ENCODE peak calls at places on chromosomes 5 and 9, in eight cellular contexts. P, V, J, N, E, K, S and G are unnamed samples.
A peak's percentile ranks its signal among the peaks of the same experiment; 100 is the strongest.

GRCh38 chr5:132871459-132871858 is 2.0 kb upstream of the LEAP2 start:
- DNase-seq in P (no peak), V (no peak), J (no peak), N (no peak), E (no peak), K (no peak), S (no peak), G (no peak)

GRCh38 chr5:76765249-76765648 is 49.3 kb downstream of the F2R start:
- DNase-seq in P (no peak), V (no peak), J (peak; percentile 90), N (no peak), E (no peak), K (peak; percentile 82), S (no peak), G (no peak)

GRCh38 chr9:135478858-135479468 is 619 bp upstream of the PPP1R26 start:
- DNase-seq in P (no peak), V (peak; percentile 52), J (peak; percentile 40), N (peak; percentile 68), E (no peak), K (no peak), S (no peak), G (peak; percentile 35)

GRCh38 chr5:113242481-113243348 is 192.1 kb downstream of the TSSK1B start:
- DNase-seq in P (no peak), V (no peak), J (no peak), N (no peak), E (no peak), K (no peak), S (no peak), G (no peak)

GRCh38 chr5:176658817-176659216 is 11.5 kb downstream of the TSPAN17 start:
- DNase-seq in P (no peak), V (no peak), J (peak; percentile 43), N (no peak), E (no peak), K (no peak), S (no peak), G (no peak)

GRCh38 chr5:142314129-142314528 is 10.7 kb downstream of the SPRY4 start:
- DNase-seq in P (no peak), V (no peak), J (no peak), N (no peak), E (no peak), K (no peak), S (no peak), G (no peak)

GRCh38 chr9:74006935-74007334 is 490.2 kb upstream of the RORB start:
- DNase-seq in P (no peak), V (no peak), J (no peak), N (no peak), E (no peak), K (no peak), S (no peak), G (no peak)

GRCh38 chr9:112844771-112845542 is 45.7 kb downstream of the SLC46A2 start:
- DNase-seq in P (peak; percentile 50), V (peak; percentile 72), J (peak; percentile 74), N (peak; percentile 78), E (peak; percentile 59), K (no peak), S (peak; percentile 82), G (peak; percentile 70)

GRCh38 chr5:80125962-80126480 is 90.9 kb downstream of the THBS4 start:
- DNase-seq in P (no peak), V (peak; percentile 44), J (peak; percentile 91), N (no peak), E (no peak), K (peak; percentile 76), S (no peak), G (no peak)

GRCh38 chr5:94776167-94776566 is 157.7 kb downstream of the SLF1 start:
- DNase-seq in P (no peak), V (no peak), J (no peak), N (no peak), E (no peak), K (peak; percentile 68), S (no peak), G (peak; percentile 30)

GRCh38 chr9:91419222-91420191 is 4.1 kb downstream of the NFIL3 start:
- DNase-seq in P (no peak), V (no peak), J (peak; percentile 95), N (peak; percentile 69), E (no peak), K (peak; percentile 95), S (no peak), G (no peak)

GRCh38 chr5:117454716-117455212 is 880.1 kb upstream of the SEMA6A start:
- DNase-seq in P (no peak), V (no peak), J (peak; percentile 44), N (peak; percentile 66), E (peak; percentile 23), K (no peak), S (no peak), G (no peak)

GRCh38 chr9:95511232-95511951 is 5.4 kb downstream of the PTCH1 start:
- DNase-seq in P (no peak), V (peak; percentile 51), J (peak; percentile 77), N (peak; percentile 66), E (no peak), K (no peak), S (no peak), G (peak; percentile 69)

GRCh38 chr9:137370865-137371520 is 52.0 kb downstream of the EXD3 start:
- DNase-seq in P (no peak), V (peak; percentile 30), J (no peak), N (peak; percentile 33), E (no peak), K (no peak), S (no peak), G (no peak)

GRCh38 chr5:175663191-175664184 is 5.6 kb downstream of the HRH2 start:
- DNase-seq in P (no peak), V (no peak), J (no peak), N (no peak), E (no peak), K (no peak), S (peak; percentile 71), G (peak; percentile 20)

GRCh38 chr5:4572297-4572696 is 567.8 kb upstream of the ADAMTS16 start:
- DNase-seq in P (no peak), V (no peak), J (no peak), N (no peak), E (no peak), K (no peak), S (no peak), G (no peak)

GRCh38 chr9:70258692-70259511 is at the start of gene SMC5:
- DNase-seq in P (peak; percentile 84), V (peak; percentile 92), J (peak; percentile 93), N (peak; percentile 94), E (peak; percentile 78), K (peak; percentile 71), S (peak; percentile 92), G (peak; percentile 89)

GRCh38 chr5:151520294-151520693 is 70.8 kb downstream of the FAT2 start:
- DNase-seq in P (no peak), V (no peak), J (peak; percentile 10), N (no peak), E (no peak), K (no peak), S (no peak), G (peak; percentile 64)

GRCh38 chr9:80400624-80401230 is 829.0 kb downstream of the TLE4 start:
- DNase-seq in P (no peak), V (no peak), J (no peak), N (no peak), E (no peak), K (no peak), S (no peak), G (no peak)

GRCh38 chr9:115400801-115401200 is 282.8 kb upstream of the TNC start:
- DNase-seq in P (no peak), V (no peak), J (peak; percentile 94), N (no peak), E (no peak), K (no peak), S (no peak), G (no peak)

GRCh38 chr5:80168388-80169028 is 87.3 kb downstream of the SERINC5 start:
- DNase-seq in P (no peak), V (no peak), J (no peak), N (no peak), E (no peak), K (no peak), S (no peak), G (no peak)

GRCh38 chr5:159878988-159879471 is 37.3 kb upstream of the ADRA1B start:
- DNase-seq in P (no peak), V (peak; percentile 40), J (peak; percentile 98), N (peak; percentile 47), E (no peak), K (no peak), S (peak; percentile 65), G (no peak)

GRCh38 chr9:93302586-93303257 is 118.8 kb downstream of the WNK2 start:
- DNase-seq in P (no peak), V (peak; percentile 24), J (peak; percentile 58), N (peak; percentile 61), E (peak; percentile 58), K (no peak), S (no peak), G (peak; percentile 30)

GRCh38 chr9:11743356-11743755 is 949.8 kb upstream of the TYRP1 start:
- DNase-seq in P (no peak), V (no peak), J (no peak), N (no peak), E (no peak), K (no peak), S (no peak), G (no peak)

GRCh38 chr5:121963409-121963808 is 1.6 kb downstream of the SRFBP1 start:
- DNase-seq in P (no peak), V (no peak), J (no peak), N (no peak), E (no peak), K (no peak), S (no peak), G (no peak)

GRCh38 chr5:134649163-134649916 is 755 bp downstream of the SEC24A start:
- DNase-seq in P (no peak), V (no peak), J (peak; percentile 37), N (no peak), E (no peak), K (no peak), S (no peak), G (peak; percentile 2)

GRCh38 chr9:27310582-27310981 is 13.6 kb upstream of the EQTN start:
- DNase-seq in P (no peak), V (no peak), J (no peak), N (no peak), E (no peak), K (no peak), S (no peak), G (no peak)

GRCh38 chr5:34735436-34736426 is 79.6 kb downstream of the RAI14 start:
- DNase-seq in P (no peak), V (no peak), J (peak; percentile 48), N (no peak), E (no peak), K (no peak), S (no peak), G (no peak)

GRCh38 chr5:9009931-9010652 is 535.8 kb downstream of the SEMA5A start:
- DNase-seq in P (no peak), V (no peak), J (peak; percentile 54), N (no peak), E (no peak), K (no peak), S (no peak), G (no peak)

GRCh38 chr5:160479926-160480325 is 58.3 kb downstream of the PTTG1 start:
- DNase-seq in P (no peak), V (no peak), J (peak; percentile 88), N (no peak), E (no peak), K (peak; percentile 51), S (no peak), G (peak; percentile 52)

GRCh38 chr5:154868702-154869101 is 10.3 kb downstream of the CNOT8 start:
- DNase-seq in P (no peak), V (no peak), J (peak; percentile 26), N (no peak), E (no peak), K (no peak), S (no peak), G (peak; percentile 18)

GRCh38 chr5:59133801-59134261 is 551.0 kb downstream of the RAB3C start:
- DNase-seq in P (no peak), V (no peak), J (peak; percentile 89), N (no peak), E (no peak), K (peak; percentile 63), S (no peak), G (no peak)

GRCh38 chr5:128708841-128709240 is 170.8 kb upstream of the FBN2 start:
- DNase-seq in P (no peak), V (no peak), J (no peak), N (no peak), E (no peak), K (no peak), S (no peak), G (no peak)

GRCh38 chr5:57407391-57407790 is 75.2 kb downstream of the ACTBL2 start:
- DNase-seq in P (no peak), V (no peak), J (no peak), N (no peak), E (no peak), K (no peak), S (no peak), G (peak; percentile 79)